ENCODE peak calls at places on chromosomes 13 and 19, in eight cellular contexts. P is breast epithelium, F is tibial nerve, N is endothelial cell of umbilical vein, Z is Peyer's patch, Y is IMR-90, B is transverse colon, M is uterus. J is an unnamed sample.

GRCh38 chr19:55591555-55591954 is 7.8 kb downstream of the FIZ1 start:
- DNase-seq in Y (no peak), F (no peak), P (no peak), N (no peak), B (no peak), Z (no peak), M (no peak), J (no peak)

GRCh38 chr19:45005787-45006186 is 4.5 kb downstream of the RELB start:
- DNase-seq in P (no peak), M (no peak), Y (no peak), F (no peak), N (no peak), Z (peak; percentile 89), B (peak; percentile 85), J (no peak)

GRCh38 chr19:12779162-12779993 is 4.0 kb upstream of the HOOK2 start:
- DNase-seq in N (peak; percentile 67), Y (peak; percentile 77), Z (peak; percentile 64), B (peak; percentile 46), P (no peak), F (no peak), M (peak; percentile 69), J (peak; percentile 79)

GRCh38 chr13:111525320-111526118 is 205.1 kb downstream of the TEX29 start:
- DNase-seq in N (no peak), Y (no peak), Z (no peak), M (no peak), B (no peak), F (no peak), P (no peak), J (no peak)

GRCh38 chr13:40666905-40667621 is 622 bp upstream of the FOXO1 start:
- DNase-seq in F (peak; percentile 24), M (peak; percentile 61), Y (no peak), B (peak; percentile 46), Z (peak; percentile 77), N (no peak), P (no peak), J (peak; percentile 33)

GRCh38 chr19:44683434-44684210 is 12.3 kb downstream of the CEACAM19 start:
- DNase-seq in F (no peak), M (no peak), N (no peak), B (no peak), P (no peak), Z (no peak), Y (no peak), J (no peak)

GRCh38 chr13:80305737-80306136 is 35.2 kb downstream of the SPRY2 start:
- DNase-seq in F (no peak), Z (no peak), B (no peak), M (no peak), N (no peak), P (no peak), Y (no peak), J (no peak)

GRCh38 chr13:89136678-89137077 is 1465.5 kb downstream of the SLITRK5 start:
- DNase-seq in M (no peak), N (no peak), F (no peak), Y (no peak), P (no peak), Z (no peak), B (no peak), J (no peak)

GRCh38 chr13:45417790-45418534 is at the start of gene SLC25A30:
- DNase-seq in Y (peak; percentile 80), F (peak; percentile 82), Z (peak; percentile 98), B (peak; percentile 97), N (peak; percentile 94), P (peak; percentile 90), M (peak; percentile 94), J (peak; percentile 97)

GRCh38 chr19:33740811-33741396 is 55.8 kb upstream of the KCTD15 start:
- DNase-seq in F (no peak), M (no peak), B (no peak), P (no peak), Z (no peak), Y (peak; percentile 38), N (peak; percentile 29), J (peak; percentile 26)

GRCh38 chr13:30355405-30355741 is 48.0 kb upstream of the KATNAL1 start:
- DNase-seq in B (no peak), F (no peak), P (no peak), M (no peak), N (peak; percentile 37), Z (peak; percentile 65), Y (no peak), J (no peak)
- TF ChIP-seq CTCF in B (peak; percentile 13), F (no peak), P (no peak), M (peak; percentile 25), N (peak; percentile 43), Z (peak; percentile 32), Y (peak; percentile 23), J (no peak)

DNA sequence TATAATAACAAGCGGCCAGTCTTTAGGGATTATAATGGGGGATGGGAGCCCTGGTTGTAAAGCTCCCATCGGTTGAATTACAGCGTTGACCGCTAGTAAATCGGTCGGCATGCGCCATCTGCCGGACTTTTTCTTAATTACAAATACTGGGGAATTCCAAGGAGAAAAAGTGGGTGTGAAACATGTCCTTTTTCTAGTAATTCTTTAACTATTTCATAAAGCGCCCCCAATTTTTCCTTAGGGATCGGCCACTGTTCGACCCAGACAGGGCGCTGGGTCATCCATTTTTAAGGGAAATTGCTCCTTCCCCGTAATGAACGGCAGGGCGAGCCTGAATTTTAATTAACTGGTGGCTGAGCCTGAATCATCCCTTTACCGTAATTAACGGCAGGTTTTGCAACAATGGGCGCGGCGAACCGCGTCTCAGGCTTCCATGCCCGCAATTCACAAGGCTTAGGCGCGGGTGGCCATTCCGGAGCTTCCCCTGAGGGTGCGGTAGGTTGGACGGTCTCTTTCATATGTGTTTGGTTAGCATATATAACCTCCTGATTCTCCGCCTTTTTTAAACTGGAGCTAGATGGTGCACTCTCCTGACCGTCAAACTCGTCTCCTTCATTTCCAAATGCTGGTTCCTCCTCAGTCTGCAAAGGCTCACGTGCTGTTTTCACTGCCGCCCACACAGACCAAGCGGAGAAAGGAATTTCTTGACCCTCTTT is 30.2 kb upstream of the EVI5L start:
- DNase-seq in Z (peak; percentile 85), M (peak; percentile 44), F (peak; percentile 40), B (peak; percentile 67), N (peak; percentile 83), P (no peak), Y (peak; percentile 81), J (peak; percentile 85)
- TF ChIP-seq POLR2A in Z (no peak), M (no peak), F (no peak), B (no peak), N (no peak), P (no peak), Y (no peak), J (no peak)

GRCh38 chr19:43616306-43616705 is 3.1 kb downstream of the ZNF428 start:
- DNase-seq in Z (no peak), P (no peak), N (peak; percentile 6), M (no peak), Y (no peak), B (no peak), F (no peak), J (no peak)
- H3K4me1 ChIP-seq in Z (no peaks in the 10 kb centered on the region), P (no peaks in the 10 kb centered on the region), N (peaks cover 12% of the 10 kb centered on the region), M (peaks cover 5% of the 10 kb centered on the region), Y (peaks cover 6% of the 10 kb centered on the region), B (peaks cover 13% of the 10 kb centered on the region), F (no peaks in the 10 kb centered on the region), J (peaks cover 9% of the 10 kb centered on the region)

DNA sequence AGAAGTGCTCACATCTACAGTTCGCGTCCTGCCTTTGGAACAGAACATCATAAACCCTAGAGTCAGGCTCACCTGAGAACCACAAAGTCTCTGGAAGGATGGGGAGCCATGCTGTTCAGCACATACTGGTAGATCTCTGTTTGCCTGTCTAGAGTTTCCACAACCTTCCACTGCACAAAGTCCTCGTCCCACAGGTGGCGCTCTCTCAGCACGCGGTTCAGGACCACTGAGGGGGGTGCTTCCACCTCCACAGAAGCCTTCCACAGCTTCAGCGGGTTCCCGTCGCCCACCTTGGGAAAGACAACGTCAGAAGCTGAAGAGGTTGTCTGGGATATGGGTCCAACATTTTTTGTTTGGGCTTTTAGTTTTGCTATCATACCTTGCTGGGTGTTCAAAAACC is 93.6 kb downstream of the KL start:
- DNase-seq in N (no peak), B (no peak), M (no peak), F (no peak), Y (no peak), Z (no peak), P (no peak), J (no peak)
- TF ChIP-seq CTCF in N (peak; percentile 10), B (no peak), M (no peak), F (no peak), Y (peak; percentile 25), Z (no peak), P (no peak), J (no peak)

DNA sequence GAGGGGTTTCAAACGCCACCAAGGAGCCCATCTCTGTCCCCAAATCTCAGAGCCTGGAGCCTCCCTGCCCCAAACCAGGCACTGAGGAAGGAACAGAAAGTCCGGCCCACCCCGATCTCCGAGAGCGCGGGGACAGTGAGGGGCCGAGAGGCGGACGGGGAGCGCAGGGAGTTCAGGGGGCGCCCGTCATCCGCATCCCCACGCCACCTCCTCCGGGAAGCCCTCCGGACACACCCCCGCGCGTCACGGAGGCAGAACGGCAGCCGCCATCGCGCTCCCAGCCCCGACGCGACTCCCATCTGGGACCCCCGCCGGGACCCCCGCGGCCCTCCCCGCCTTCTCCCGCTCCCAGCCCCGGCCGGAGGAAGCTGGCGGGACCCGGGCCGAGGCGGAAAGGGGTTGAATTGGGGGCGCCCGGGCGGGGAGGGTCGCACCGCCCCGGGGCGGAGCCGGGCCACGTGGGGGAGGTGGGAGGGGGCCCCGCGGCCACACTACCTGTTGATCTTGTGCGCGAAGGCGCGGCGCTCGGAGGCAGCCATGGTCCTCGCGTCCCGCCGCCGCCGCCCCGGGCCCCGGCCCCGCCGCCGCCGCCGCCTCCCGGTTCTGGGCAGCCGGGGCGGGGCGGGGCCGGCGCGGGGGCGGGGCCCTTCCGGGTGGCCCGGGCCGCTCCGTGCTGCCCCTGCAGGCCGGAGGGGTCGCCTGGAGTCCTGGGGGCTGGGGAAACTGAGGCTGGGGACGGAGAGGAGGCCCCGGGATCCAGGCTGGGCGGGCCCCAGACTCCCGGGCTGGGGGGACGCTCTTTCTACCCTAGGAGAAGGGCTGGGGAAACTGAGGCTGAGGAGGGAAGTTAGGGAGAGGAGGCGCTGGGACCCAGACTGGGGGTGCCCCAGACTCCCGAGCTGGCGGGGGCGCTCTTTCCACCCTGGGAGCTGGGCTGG is at the start of gene DOCK6:
- DNase-seq in Y (no peak), B (peak; percentile 69), M (no peak), Z (peak; percentile 66), N (no peak), F (no peak), P (no peak), J (peak; percentile 54)
- TF ChIP-seq POLR2A in Y (no peak), B (no peak), M (no peak), Z (no peak), N (no peak), F (no peak), P (no peak), J (no peak)